ENCODE peak calls at places on chromosomes 4 and X, in four cellular contexts. One of them, this sample, is unnamed. For H3K9me3 and H3K36me3, the result is how much of the 10 kb centered on the place peaks cover.

GRCh38 chrX:130106071-130106470 is 4.2 kb downstream of the ELF4 start:
- DNase-seq in right atrium auricular region: no peak
- DNase-seq in heart left ventricle: no peak
- DNase-seq in CD8-positive, alpha-beta T cell: no peak
- DNase-seq in this sample: no peak

GRCh38 chr4:100576570-100576969 is 58.7 kb upstream of the EMCN start:
- DNase-seq in CD8-positive, alpha-beta T cell: no peak
- DNase-seq in right atrium auricular region: no peak
- DNase-seq in heart left ventricle: no peak
- DNase-seq in this sample: no peak

GRCh38 chr4:42326040-42326439 is 71.2 kb upstream of the SHISA3 start:
- DNase-seq in CD8-positive, alpha-beta T cell: no peak
- DNase-seq in right atrium auricular region: no peak
- DNase-seq in heart left ventricle: no peak
- DNase-seq in this sample: no peak

GRCh38 chr4:26434030-26434639 is 56.1 kb downstream of the CCKAR start:
- DNase-seq in right atrium auricular region: no peak
- DNase-seq in CD8-positive, alpha-beta T cell: no peak
- DNase-seq in heart left ventricle: no peak
- DNase-seq in this sample: no peak

GRCh38 chr4:185921583-185922555 is 109.9 kb upstream of the SORBS2 start:
- DNase-seq in heart left ventricle: no peak
- DNase-seq in right atrium auricular region: no peak
- DNase-seq in CD8-positive, alpha-beta T cell: no peak
- DNase-seq in this sample: no peak

GRCh38 chr4:66554844-66555243 is 884.6 kb upstream of the EPHA5 start:
- DNase-seq in CD8-positive, alpha-beta T cell: no peak
- DNase-seq in heart left ventricle: no peak
- DNase-seq in right atrium auricular region: no peak
- DNase-seq in this sample: no peak

GRCh38 chr4:73067971-73068394 is 1.5 kb downstream of the COX18 start:
- DNase-seq in CD8-positive, alpha-beta T cell: no peak
- DNase-seq in right atrium auricular region: no peak
- DNase-seq in heart left ventricle: no peak
- DNase-seq in this sample: no peak

GRCh38 chrX:15474058-15474457 is 19.1 kb downstream of the PIR start:
- DNase-seq in heart left ventricle: no peak
- DNase-seq in CD8-positive, alpha-beta T cell: no peak
- DNase-seq in right atrium auricular region: no peak
- DNase-seq in this sample: no peak

GRCh38 chr4:25767877-25768475 is 94.8 kb downstream of the SEL1L3 start:
- DNase-seq in right atrium auricular region: peak
- DNase-seq in CD8-positive, alpha-beta T cell: no peak
- DNase-seq in heart left ventricle: no peak
- DNase-seq in this sample: no peak

GRCh38 chr4:23855912-23856605 is 33.8 kb downstream of the PPARGC1A start:
- DNase-seq in heart left ventricle: no peak
- DNase-seq in right atrium auricular region: no peak
- DNase-seq in CD8-positive, alpha-beta T cell: no peak
- DNase-seq in this sample: no peak

GRCh38 chr4:21749936-21750335 is 198.6 kb downstream of the KCNIP4 start:
- DNase-seq in right atrium auricular region: no peak
- DNase-seq in CD8-positive, alpha-beta T cell: no peak
- DNase-seq in heart left ventricle: no peak
- DNase-seq in this sample: no peak

GRCh38 chrX:15143050-15143824 is 126.6 kb downstream of the ASB9 start:
- DNase-seq in right atrium auricular region: no peak
- DNase-seq in CD8-positive, alpha-beta T cell: peak
- DNase-seq in heart left ventricle: no peak
- DNase-seq in this sample: peak

GRCh38 chrX:38898261-38898660 is 97.0 kb downstream of the MID1IP1 start:
- DNase-seq in right atrium auricular region: no peak
- DNase-seq in CD8-positive, alpha-beta T cell: no peak
- DNase-seq in heart left ventricle: no peak
- DNase-seq in this sample: no peak

GRCh38 chr4:87056884-87057283 is 122.1 kb downstream of the AFF1 start:
- DNase-seq in right atrium auricular region: no peak
- DNase-seq in heart left ventricle: no peak
- DNase-seq in CD8-positive, alpha-beta T cell: no peak
- DNase-seq in this sample: no peak

GRCh38 chr4:158013858-158014257 is 159.0 kb downstream of the GASK1B start:
- DNase-seq in right atrium auricular region: no peak
- DNase-seq in heart left ventricle: no peak
- DNase-seq in CD8-positive, alpha-beta T cell: no peak
- DNase-seq in this sample: no peak

GRCh38 chr4:161132715-161133425 is 1030.9 kb downstream of the FSTL5 start:
- DNase-seq in right atrium auricular region: no peak
- DNase-seq in heart left ventricle: no peak
- DNase-seq in CD8-positive, alpha-beta T cell: no peak
- DNase-seq in this sample: no peak

GRCh38 chr4:100746141-100746540 is 228.3 kb upstream of the EMCN start:
- DNase-seq in heart left ventricle: no peak
- DNase-seq in right atrium auricular region: no peak
- DNase-seq in CD8-positive, alpha-beta T cell: no peak
- DNase-seq in this sample: no peak

GRCh38 chrX:101219116-101219839 is at the start of gene DRP2:
- DNase-seq in heart left ventricle: no peak
- DNase-seq in right atrium auricular region: no peak
- DNase-seq in CD8-positive, alpha-beta T cell: no peak
- DNase-seq in this sample: no peak

DNA sequence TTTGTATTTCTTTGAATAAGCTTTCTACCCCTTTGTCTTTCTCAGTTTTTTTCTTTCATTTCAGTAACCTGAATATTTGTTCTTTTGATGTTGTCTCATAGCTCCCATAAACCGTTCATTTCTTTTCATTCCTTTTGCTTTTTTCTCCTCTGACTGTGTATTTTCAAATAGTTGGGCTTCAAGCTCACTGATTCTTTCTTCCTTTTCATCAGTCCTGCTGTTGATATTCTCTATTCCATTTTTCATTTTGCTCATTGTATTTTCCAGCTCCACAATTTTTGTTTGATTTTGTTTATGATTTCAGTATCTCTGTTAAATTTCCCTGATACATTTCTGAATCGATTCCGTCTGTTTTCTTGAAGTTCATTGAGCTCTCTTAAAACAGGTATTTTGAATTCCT is 129.6 kb upstream of the NUDT6 start:
- DNase-seq in CD8-positive, alpha-beta T cell: no peak
- DNase-seq in right atrium auricular region: no peak
- DNase-seq in heart left ventricle: no peak
- DNase-seq in this sample: no peak
- H3K9me3 ChIP-seq in CD8-positive, alpha-beta T cell: under half
- H3K9me3 ChIP-seq in right atrium auricular region: under half
- H3K9me3 ChIP-seq in heart left ventricle: under half
- H3K9me3 ChIP-seq in this sample: under half

DNA sequence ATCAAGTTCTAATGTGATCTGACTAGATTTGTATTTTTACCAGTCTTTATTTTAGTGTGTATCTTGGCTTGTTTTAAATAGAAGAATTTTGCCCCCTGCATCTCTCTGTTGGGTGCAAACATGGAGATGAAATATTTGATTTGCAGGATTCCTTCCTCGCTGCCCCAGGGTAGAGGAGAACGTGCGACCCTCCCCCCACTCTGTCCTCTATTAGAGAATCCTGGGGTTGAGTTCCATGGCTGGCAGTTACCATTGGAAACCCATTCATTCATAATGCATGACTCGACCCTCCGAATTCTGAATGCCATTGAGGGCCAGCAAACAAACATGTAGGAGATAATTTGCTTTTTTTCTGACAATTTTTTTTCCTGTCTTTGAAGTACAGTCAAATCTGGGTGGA is 53.7 kb downstream of the TRIM2 start:
- DNase-seq in CD8-positive, alpha-beta T cell: no peak
- DNase-seq in right atrium auricular region: no peak
- DNase-seq in heart left ventricle: no peak
- DNase-seq in this sample: no peak
- H3K4me3 ChIP-seq in CD8-positive, alpha-beta T cell: no peak
- H3K4me3 ChIP-seq in right atrium auricular region: no peak
- H3K4me3 ChIP-seq in heart left ventricle: no peak
- H3K4me3 ChIP-seq in this sample: no peak

DNA sequence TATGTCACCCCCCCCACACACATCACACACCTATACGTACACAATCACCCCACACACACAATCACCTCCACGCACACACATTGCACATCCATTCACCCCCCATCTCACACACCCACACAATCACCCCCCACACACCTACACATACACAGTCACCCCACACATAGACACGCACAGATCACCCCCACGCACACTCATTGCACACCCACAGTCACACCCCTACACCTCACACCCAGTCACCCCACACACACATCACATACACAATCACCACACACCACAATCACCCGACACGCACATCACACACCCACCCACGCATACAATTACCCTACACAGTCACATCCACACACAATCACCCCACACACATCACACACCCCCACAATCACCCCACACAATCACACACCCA is 15.9 kb upstream of the TADA2B start:
- DNase-seq in right atrium auricular region: no peak
- DNase-seq in CD8-positive, alpha-beta T cell: no peak
- DNase-seq in heart left ventricle: no peak
- DNase-seq in this sample: no peak
- H3K36me3 ChIP-seq in right atrium auricular region: half or more
- H3K36me3 ChIP-seq in CD8-positive, alpha-beta T cell: under half
- H3K36me3 ChIP-seq in heart left ventricle: under half
- H3K36me3 ChIP-seq in this sample: under half

GRCh38 chr4:78143634-78144033 is 86.5 kb downstream of the FRAS1 start:
- DNase-seq in right atrium auricular region: no peak
- DNase-seq in heart left ventricle: no peak
- DNase-seq in CD8-positive, alpha-beta T cell: no peak
- DNase-seq in this sample: no peak
- H3K9me3 ChIP-seq in right atrium auricular region: under half
- H3K9me3 ChIP-seq in heart left ventricle: under half
- H3K9me3 ChIP-seq in CD8-positive, alpha-beta T cell: under half
- H3K9me3 ChIP-seq in this sample: under half

This sample was measured in naive thymus-derived CD4-positive, alpha-beta T cell.